ENCODE peak calls at places on chromosomes 5 and 9, in four cellular contexts. E is transverse colon, Y is sigmoid colon, B is body of pancreas. W is an unnamed sample.

GRCh38 chr5:37638897-37639296 is 200.9 kb downstream of the GDNF start:
- DNase-seq in B (no peak), Y (no peak), E (no peak), W (no peak)

GRCh38 chr5:135829681-135830383 is 4.6 kb upstream of the SLC25A48 start:
- DNase-seq in Y (peak; percentile 87), B (peak; percentile 79), E (peak; percentile 76), W (peak; percentile 58)

GRCh38 chr5:35458824-35459207 is 158.8 kb upstream of the SPEF2 start:
- DNase-seq in Y (no peak), B (peak; percentile 61), E (peak; percentile 23), W (no peak)

GRCh38 chr5:153753645-153754432 is 263.4 kb downstream of the GRIA1 start:
- DNase-seq in B (no peak), Y (no peak), E (no peak), W (no peak)

GRCh38 chr9:17824191-17824926 is 245.5 kb downstream of the SH3GL2 start:
- DNase-seq in E (no peak), B (no peak), Y (no peak), W (no peak)

GRCh38 chr9:112132356-112132755 is 42.7 kb downstream of the SUSD1 start:
- DNase-seq in E (no peak), Y (no peak), B (no peak), W (no peak)

GRCh38 chr5:105503950-105504349 is 1941.4 kb upstream of the NUDT12 start:
- DNase-seq in E (no peak), Y (no peak), B (no peak), W (no peak)

GRCh38 chr9:117546894-117547293 is 132.0 kb upstream of the ASTN2 start:
- DNase-seq in Y (no peak), B (peak; percentile 64), E (peak; percentile 26), W (no peak)

GRCh38 chr5:58871648-58872242 is 288.9 kb downstream of the RAB3C start:
- DNase-seq in B (peak; percentile 16), Y (no peak), E (no peak), W (peak; percentile 7)

GRCh38 chr9:124164800-124165199 is 92.9 kb upstream of the NEK6 start:
- DNase-seq in B (peak; percentile 7), E (no peak), Y (peak; percentile 71), W (no peak)

GRCh38 chr9:21110708-21111576 is 30.7 kb downstream of the IFNW1 start:
- DNase-seq in B (no peak), E (no peak), Y (no peak), W (peak; percentile 85)

GRCh38 chr5:74409166-74409706 is 231.3 kb downstream of the ENC1 start:
- DNase-seq in Y (no peak), E (no peak), B (peak; percentile 86), W (no peak)

GRCh38 chr5:21919417-21920022 is 933.6 kb downstream of the CDH12 start:
- DNase-seq in B (peak; percentile 7), Y (no peak), E (no peak), W (peak; percentile 33)

GRCh38 chr5:587403-587802 is 24.7 kb upstream of the CEP72 start:
- DNase-seq in E (no peak), Y (peak; percentile 37), B (no peak), W (no peak)

GRCh38 chr5:20974423-20974822 is 986.4 kb upstream of the CDH18 start:
- DNase-seq in E (no peak), Y (no peak), B (no peak), W (no peak)

GRCh38 chr9:113390192-113390960 is 10.7 kb downstream of the ALAD start:
- DNase-seq in Y (no peak), E (no peak), B (no peak), W (no peak)

GRCh38 chr5:10724799-10725507 is 36.1 kb downstream of the DAP start:
- DNase-seq in E (peak; percentile 26), Y (peak; percentile 76), B (peak; percentile 73), W (no peak)

GRCh38 chr9:113973226-113973625 is 97.1 kb downstream of the ZNF618 start:
- DNase-seq in B (no peak), E (no peak), Y (no peak), W (no peak)

GRCh38 chr5:65382582-65382981 is 99.1 kb downstream of the ADAMTS6 start:
- DNase-seq in E (no peak), B (no peak), Y (no peak), W (no peak)

GRCh38 chr9:69443178-69443577 is 118.2 kb downstream of the ENTREP1 start:
- DNase-seq in B (no peak), Y (no peak), E (no peak), W (no peak)

GRCh38 chr5:61559722-61560121 is 227.7 kb downstream of the ZSWIM6 start:
- DNase-seq in E (no peak), Y (no peak), B (no peak), W (no peak)

GRCh38 chr9:120556780-120557179 is 23.2 kb downstream of the CDK5RAP2 start:
- DNase-seq in E (no peak), Y (no peak), B (no peak), W (no peak)

GRCh38 chr5:6759401-6759800 is 46.2 kb downstream of the TENT4A start:
- DNase-seq in B (peak; percentile 58), Y (peak; percentile 61), E (no peak), W (peak; percentile 37)

GRCh38 chr5:170120576-170120975 is 14.9 kb downstream of the FOXI1 start:
- DNase-seq in E (no peak), Y (no peak), B (no peak), W (no peak)

GRCh38 chr5:68169898-68170297 is 45.7 kb upstream of the PIK3R1 start:
- DNase-seq in B (no peak), Y (peak; percentile 84), E (peak; percentile 21), W (no peak)

GRCh38 chr5:178572617-178573016 is 17.6 kb downstream of the COL23A1 start:
- DNase-seq in E (no peak), B (no peak), Y (no peak), W (no peak)

DNA sequence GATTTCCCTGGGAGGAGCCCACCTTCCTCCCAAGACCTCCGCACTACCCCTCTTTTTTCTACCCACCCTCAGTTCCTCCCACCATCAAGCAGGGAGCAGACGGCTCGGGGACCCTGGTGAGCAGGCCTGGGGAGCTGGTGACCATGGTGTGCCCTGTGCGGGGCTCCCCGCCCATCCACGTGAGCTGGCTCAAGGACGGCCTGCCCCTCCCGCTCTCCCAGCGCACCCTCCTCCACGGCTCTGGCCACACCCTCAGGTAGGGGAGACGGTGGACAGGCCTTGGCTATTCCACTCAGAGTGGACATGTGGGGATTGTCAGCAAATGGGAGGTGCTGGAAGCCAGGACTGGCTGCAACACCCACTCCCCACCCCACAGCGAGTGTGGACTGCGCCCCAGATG is 52.9 kb upstream of the ASS1 start:
- DNase-seq in E (peak; percentile 51), Y (no peak), B (no peak), W (no peak)
- TF ChIP-seq POLR2A in E (no peak), Y (no peak), B (no peak), W (no peak)

GRCh38 chr5:40834849-40835787 is at the start of gene RPL37:
- DNase-seq in B (peak; percentile 96), Y (peak; percentile 98), E (peak; percentile 96), W (peak; percentile 98)
- TF ChIP-seq POLR2A in B (peak; percentile 94), Y (peak; percentile 82), E (peak; percentile 89), W (peak; percentile 99)

DNA sequence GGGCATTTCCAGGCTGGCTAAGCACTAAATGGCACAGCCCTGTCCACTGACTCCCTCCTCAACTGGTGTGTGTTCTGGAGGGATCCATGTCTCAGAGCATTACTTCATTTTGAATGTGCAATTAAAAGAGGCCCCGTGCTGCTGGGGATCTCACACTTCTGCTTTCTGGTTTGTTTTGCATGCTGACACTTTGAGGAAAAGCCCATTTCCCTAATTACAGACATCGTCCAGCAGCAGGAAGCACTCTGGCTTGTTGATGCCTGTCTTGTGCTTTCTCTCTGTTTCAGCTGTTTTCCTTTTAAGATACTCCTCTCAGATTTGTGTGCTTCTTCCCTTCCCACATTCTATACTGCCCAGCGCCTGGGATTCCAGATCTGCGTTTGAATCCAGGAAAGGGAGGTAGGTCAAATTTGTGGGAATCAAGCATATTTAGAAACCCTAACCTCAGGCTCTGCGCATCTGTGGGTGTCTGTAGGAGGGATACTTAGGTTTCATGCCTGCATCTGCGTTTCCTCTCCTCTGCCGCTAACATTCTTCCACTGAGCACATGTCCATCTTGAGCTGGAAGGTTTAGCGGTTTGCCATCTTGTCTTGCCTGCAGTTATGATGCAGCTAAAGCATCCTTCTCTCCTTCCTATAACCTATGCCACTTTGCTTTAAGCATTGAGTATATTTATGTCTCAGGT is 25.7 kb downstream of the SYK start:
- DNase-seq in E (peak; percentile 39), Y (no peak), B (no peak), W (no peak)
- TF ChIP-seq POLR2A in E (no peak), Y (no peak), B (no peak), W (no peak)

DNA sequence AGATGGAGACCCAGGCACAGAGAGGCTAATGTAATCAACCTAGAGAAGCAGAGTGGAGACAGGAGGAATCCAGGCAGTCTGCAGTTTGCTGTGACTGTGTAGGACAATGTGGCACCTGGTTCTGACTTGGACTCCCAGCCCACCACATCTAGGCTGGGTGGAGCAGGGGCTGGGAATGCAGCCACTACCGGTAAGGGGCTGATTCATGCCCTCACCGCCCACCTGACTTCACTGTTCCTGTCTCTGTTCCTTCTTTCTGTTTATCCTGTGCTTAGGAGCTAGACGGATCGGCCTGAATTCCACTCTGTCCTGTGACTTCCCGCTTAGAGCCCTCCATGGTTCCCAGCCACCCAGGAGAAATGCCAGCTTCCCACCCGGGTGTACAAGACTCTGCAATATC is 2.6 kb downstream of the PDLIM4 start:
- DNase-seq in E (no peak), Y (no peak), B (no peak), W (no peak)
- TF ChIP-seq POLR2A in E (no peak), Y (no peak), B (no peak), W (no peak)

GRCh38 chr9:121599186-121599871 is 52.1 kb upstream of the DAB2IP start:
- DNase-seq in Y (peak; percentile 90), B (peak; percentile 96), E (peak; percentile 65), W (no peak)

GRCh38 chr9:121598167-121599000 is 53.0 kb upstream of the DAB2IP start:
- DNase-seq in Y (peak; percentile 95), B (peak; percentile 86), E (peak; percentile 75), W (no peak)

GRCh38 chr9:121599872-121600585 is 51.4 kb upstream of the DAB2IP start:
- DNase-seq in B (peak; percentile 25), Y (no peak), E (no peak), W (no peak)

GRCh38 chr9:121603028-121603427 is 48.4 kb upstream of the DAB2IP start:
- DNase-seq in Y (no peak), B (no peak), E (no peak), W (no peak)

GRCh38 chr9:121601234-121601633 is 50.2 kb upstream of the DAB2IP start:
- DNase-seq in B (no peak), E (no peak), Y (no peak), W (no peak)
- TF ChIP-seq POLR2A in B (no peak), E (no peak), Y (no peak), W (no peak)

DNA sequence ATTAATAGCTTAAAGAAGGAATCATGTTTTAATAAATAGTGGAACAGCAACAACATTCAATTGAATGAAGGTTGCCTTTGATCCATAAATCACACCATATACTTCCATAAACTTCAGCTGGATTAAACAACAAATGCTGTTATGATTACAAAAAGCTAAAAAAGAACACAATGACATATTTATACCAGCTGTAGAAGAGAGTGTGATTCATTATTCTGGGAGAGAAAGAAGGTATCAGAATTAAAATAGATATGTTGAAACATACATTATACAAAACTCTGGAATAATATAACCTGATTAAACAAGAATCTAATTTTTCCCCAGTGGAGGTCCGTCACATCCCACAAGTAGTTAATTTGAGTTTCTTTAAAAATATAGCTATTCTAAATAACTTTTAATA is 7.5 kb upstream of the RECK start:
- DNase-seq in E (no peak), B (no peak), Y (no peak), W (no peak)
- TF ChIP-seq POLR2A in E (no peak), B (no peak), Y (no peak), W (no peak)

W was measured in erythroblast.